ENCODE peak calls at places on chromosome 10, in six cellular contexts. G is MM.1S, D is GM06990, U is endothelial cell of umbilical vein, M is transverse colon, W is brain microvascular endothelial cell. Z is an unnamed sample.
A peak's percentile ranks its signal among the peaks of the same experiment; 100 is the strongest.

GRCh38 chr10:91410638-91411367 is 659 bp downstream of the HECTD2 start:
- DNase-seq in M (no peak), G (peak; percentile 57), D (no peak), W (peak; percentile 52), U (peak; percentile 57), Z (peak; percentile 47)

GRCh38 chr10:12502526-12503274 is 153.4 kb downstream of the CAMK1D start:
- DNase-seq in G (no peak), W (no peak), D (no peak), U (no peak), M (no peak), Z (no peak)

GRCh38 chr10:112658900-112659328 is 211.9 kb downstream of the VTI1A start:
- DNase-seq in U (no peak), M (no peak), D (no peak), W (peak; percentile 46), G (no peak), Z (no peak)

GRCh38 chr10:133357293-133358151 is at the start of gene FUOM:
- DNase-seq in D (peak; percentile 86), M (peak; percentile 58), G (no peak), U (peak; percentile 52), W (peak; percentile 44), Z (peak; percentile 69)

GRCh38 chr10:1594372-1595241 is 142.7 kb downstream of the ADARB2 start:
- DNase-seq in U (no peak), G (no peak), D (no peak), W (no peak), M (no peak), Z (no peak)

GRCh38 chr10:9719246-9719645 is 1298.4 kb upstream of the CELF2 start:
- DNase-seq in G (no peak), W (no peak), M (no peak), D (no peak), U (no peak), Z (no peak)

GRCh38 chr10:16891375-16892313 is 74.4 kb upstream of the RSU1 start:
- DNase-seq in D (no peak), M (peak; percentile 47), G (no peak), U (peak; percentile 70), W (peak; percentile 59), Z (peak; percentile 79)

GRCh38 chr10:118850418-118851061 is 95.8 kb upstream of the CACUL1 start:
- DNase-seq in G (peak; percentile 57), W (peak; percentile 60), U (peak; percentile 48), D (peak; percentile 17), M (peak; percentile 73), Z (peak; percentile 54)

GRCh38 chr10:8616166-8616565 is 561.7 kb downstream of the GATA3 start:
- DNase-seq in U (no peak), G (peak; percentile 60), W (no peak), M (no peak), D (peak; percentile 68), Z (no peak)

GRCh38 chr10:67141300-67141699 is 215.5 kb downstream of the LRRTM3 start:
- DNase-seq in G (no peak), D (no peak), M (no peak), W (no peak), U (no peak), Z (no peak)

GRCh38 chr10:129758180-129758579 is 205.9 kb downstream of the EBF3 start:
- DNase-seq in D (no peak), M (no peak), W (no peak), U (no peak), G (no peak), Z (no peak)

GRCh38 chr10:13074562-13075451 is 25.2 kb upstream of the OPTN start:
- DNase-seq in G (peak; percentile 61), U (peak; percentile 61), M (peak; percentile 67), W (peak; percentile 62), D (peak; percentile 20), Z (peak; percentile 44)

GRCh38 chr10:129761981-129762956 is 201.8 kb downstream of the EBF3 start:
- DNase-seq in M (no peak), D (no peak), U (no peak), W (no peak), G (no peak), Z (no peak)

GRCh38 chr10:74175510-74176379 is 24.7 kb downstream of the ADK start:
- DNase-seq in U (no peak), G (peak; percentile 28), W (no peak), M (no peak), D (no peak), Z (no peak)

GRCh38 chr10:71573562-71574300 is 145.8 kb downstream of the C10orf105 start:
- DNase-seq in W (no peak), G (no peak), D (no peak), M (no peak), U (no peak), Z (no peak)

GRCh38 chr10:100733319-100733718 is 12.1 kb upstream of the PAX2 start:
- DNase-seq in U (no peak), G (no peak), D (no peak), W (no peak), M (no peak), Z (no peak)

GRCh38 chr10:102358717-102359382 is 36.7 kb upstream of the NFKB2 start:
- DNase-seq in D (no peak), W (no peak), U (no peak), M (no peak), G (no peak), Z (peak; percentile 75)

GRCh38 chr10:102651455-102652169 is 7.3 kb downstream of the TRIM8 start:
- DNase-seq in M (no peak), W (no peak), G (peak; percentile 3), D (no peak), U (no peak), Z (no peak)

GRCh38 chr10:56298941-56299340 is 62.1 kb downstream of the ZWINT start:
- DNase-seq in G (no peak), U (no peak), D (no peak), M (no peak), W (no peak), Z (no peak)

GRCh38 chr10:63414481-63415260 is 51.1 kb downstream of the JMJD1C start:
- DNase-seq in G (no peak), U (peak; percentile 70), D (no peak), M (no peak), W (no peak), Z (peak; percentile 51)

GRCh38 chr10:122056431-122057094 is 67.6 kb downstream of the TACC2 start:
- DNase-seq in U (no peak), D (no peak), G (no peak), W (no peak), M (peak; percentile 63), Z (no peak)

GRCh38 chr10:5155951-5156350 is 29.0 kb downstream of the AKR1C8 start:
- DNase-seq in W (no peak), G (no peak), M (no peak), D (no peak), U (no peak), Z (no peak)

GRCh38 chr10:63522129-63522687 is 1.0 kb downstream of the REEP3 start:
- DNase-seq in D (no peak), W (no peak), M (no peak), G (peak; percentile 41), U (peak; percentile 72), Z (no peak)

GRCh38 chr10:3538850-3539531 is 246.0 kb downstream of the KLF6 start:
- DNase-seq in U (peak; percentile 97), G (no peak), W (peak; percentile 96), M (no peak), D (no peak), Z (peak; percentile 93)

GRCh38 chr10:132271458-132272011 is 36.2 kb downstream of the STK32C start:
- DNase-seq in U (no peak), G (no peak), D (no peak), M (no peak), W (no peak), Z (no peak)

GRCh38 chr10:92834981-92835380 is 13.3 kb upstream of the EXOC6 start:
- DNase-seq in D (no peak), W (no peak), G (no peak), U (peak; percentile 76), M (no peak), Z (no peak)

GRCh38 chr10:84493951-84494848 is 165.8 kb downstream of the CCSER2 start:
- DNase-seq in U (peak; percentile 67), W (peak; percentile 66), G (no peak), M (no peak), D (no peak), Z (peak; percentile 75)

GRCh38 chr10:85612833-85613232 is 753.8 kb downstream of the GRID1 start:
- DNase-seq in G (peak; percentile 16), W (no peak), M (no peak), D (peak; percentile 19), U (no peak), Z (no peak)
- TF ChIP-seq CTCF in G (peak; percentile 54), W (no peak), M (peak; percentile 42), D (peak; percentile 19), U (no peak), Z (no peak)

GRCh38 chr10:86945361-86946214 is 11.8 kb downstream of the MMRN2 start:
- DNase-seq in W (no peak), U (no peak), M (no peak), D (no peak), G (no peak), Z (peak; percentile 78)
- H3K4me3 ChIP-seq in W (no peak overlapping the region), U (no peak overlapping the region), M (no peak overlapping the region), D (no peak overlapping the region), G (no peak overlapping the region), Z (no peak overlapping the region)

GRCh38 chr10:42827201-42827600 is 44.6 kb downstream of the BMS1 start:
- DNase-seq in W (no peak), D (no peak), U (no peak), M (no peak), G (no peak), Z (no peak)
- TF ChIP-seq CTCF in W (peak; percentile 47), D (no peak), U (no peak), M (no peak), G (no peak), Z (no peak)

DNA sequence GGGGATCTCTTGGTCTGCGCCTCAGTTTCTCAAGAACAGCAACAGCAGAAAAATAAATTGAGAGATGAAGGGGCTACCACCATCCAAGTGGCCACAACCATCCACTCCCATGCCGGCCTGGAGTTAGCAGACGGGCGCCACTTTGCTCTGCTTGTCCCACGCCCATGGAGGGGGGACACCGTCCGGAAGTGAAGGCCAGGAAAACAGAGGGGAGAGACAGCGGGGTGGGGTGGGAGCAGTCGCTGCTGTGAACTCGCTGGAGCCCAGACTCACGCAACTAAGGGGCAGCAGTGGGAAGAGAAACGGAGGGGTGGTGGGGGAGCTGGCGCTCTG is 135.4 kb downstream of the KIF20B start:
- DNase-seq in W (no peak), U (no peak), M (no peak), D (no peak), G (no peak), Z (no peak)
- H3K4me3 ChIP-seq in W (peak overlapping the region; percentile 67), U (peak overlapping the region; percentile 17), M (peak overlapping the region; percentile 78), D (no peak overlapping the region), G (peak overlapping the region; percentile 71), Z (peak overlapping the region; percentile 37)

GRCh38 chr10:77431209-77431611 is 206.4 kb downstream of the KCNMA1 start:
- DNase-seq in G (no peak), D (no peak), W (no peak), U (no peak), M (no peak), Z (no peak)
- TF ChIP-seq CTCF in G (no peak), D (no peak), W (peak; percentile 29), U (no peak), M (no peak), Z (no peak)